ENCODE peak calls at places on chromosomes 1 and 21, in five cellular contexts. O is GM12865; P is OCI-LY7; Y is CD4-positive, CD25-positive, alpha-beta regulatory T cell; M is body of pancreas. V is an unnamed sample.

GRCh38 chr1:66266350-66266749 is 267.6 kb upstream of the SGIP1 start:
- DNase-seq in O (no peak), P (no peak), Y (no peak), M (no peak), V (no peak)

GRCh38 chr1:206555473-206555935 is 48.2 kb downstream of the RASSF5 start:
- DNase-seq in O (peak; percentile 64), P (peak; percentile 35), Y (peak; percentile 51), M (no peak), V (no peak)

GRCh38 chr1:239123243-239123642 is 263.1 kb upstream of the CHRM3 start:
- DNase-seq in O (no peak), P (no peak), Y (no peak), M (no peak), V (no peak)

GRCh38 chr1:156852414-156852874 is 6.5 kb downstream of the INSRR start:
- DNase-seq in O (no peak), P (no peak), Y (no peak), M (peak; percentile 96), V (no peak)

GRCh38 chr1:227766653-227767277 is 31.5 kb downstream of the SNAP47 start:
- DNase-seq in O (no peak), P (no peak), Y (no peak), M (no peak), V (no peak)

GRCh38 chr1:48214820-48215219 is 7.7 kb upstream of the SLC5A9 start:
- DNase-seq in O (no peak), P (no peak), Y (no peak), M (no peak), V (no peak)

GRCh38 chr21:14889080-14889805 is 175.6 kb downstream of the NRIP1 start:
- DNase-seq in O (no peak), P (no peak), Y (no peak), M (peak; percentile 30), V (no peak)

GRCh38 chr1:148379697-148380096 is 103.4 kb downstream of the PPIAL4G start:
- DNase-seq in O (no peak), P (no peak), Y (no peak), M (no peak), V (no peak)

GRCh38 chr1:51898090-51898734 is 19.7 kb upstream of the NRDC start:
- DNase-seq in O (no peak), P (no peak), Y (no peak), M (no peak), V (no peak)

GRCh38 chr1:154193821-154194220 is 1.9 kb upstream of the TPM3 start:
- DNase-seq in O (no peak), P (no peak), Y (no peak), M (peak; percentile 88), V (no peak)

GRCh38 chr1:222792744-222793143 is 22.1 kb upstream of the DISP1 start:
- DNase-seq in O (no peak), P (peak; percentile 20), Y (peak; percentile 45), M (no peak), V (peak; percentile 26)

GRCh38 chr1:160082926-160083325 is 1.6 kb downstream of the KCNJ9 start:
- DNase-seq in O (no peak), P (no peak), Y (no peak), M (no peak), V (no peak)

GRCh38 chr1:154778280-154778679 is 91.8 kb downstream of the KCNN3 start:
- DNase-seq in O (no peak), P (no peak), Y (no peak), M (no peak), V (no peak)

GRCh38 chr1:47569681-47570470 is 132.0 kb downstream of the FOXD2 start:
- DNase-seq in O (no peak), P (no peak), Y (no peak), M (peak; percentile 72), V (no peak)

GRCh38 chr1:154955718-154956513 is at the start of gene PBXIP1:
- DNase-seq in O (peak; percentile 91), P (peak; percentile 92), Y (peak; percentile 95), M (peak; percentile 89), V (peak; percentile 94)

GRCh38 chr1:113242481-113242880 is 147.8 kb upstream of the MAGI3 start:
- DNase-seq in O (no peak), P (no peak), Y (no peak), M (no peak), V (no peak)

GRCh38 chr1:11918779-11919519 is 7.3 kb downstream of the KIAA2013 start:
- DNase-seq in O (no peak), P (no peak), Y (no peak), M (peak; percentile 43), V (no peak)

GRCh38 chr1:88779880-88780279 is 95.8 kb downstream of the PKN2 start:
- DNase-seq in O (no peak), P (no peak), Y (no peak), M (no peak), V (no peak)

GRCh38 chr1:27297903-27298302 is 24.1 kb upstream of the TMEM222 start:
- DNase-seq in O (no peak), P (no peak), Y (no peak), M (no peak), V (no peak)

GRCh38 chr1:184691719-184692324 is 62.8 kb downstream of the EDEM3 start:
- DNase-seq in O (peak; percentile 23), P (peak; percentile 24), Y (peak; percentile 18), M (peak; percentile 15), V (peak; percentile 9)

GRCh38 chr1:244730153-244730933 is 77.4 kb downstream of the DESI2 start:
- DNase-seq in O (peak; percentile 45), P (peak; percentile 27), Y (peak; percentile 55), M (peak; percentile 31), V (no peak)

DNA sequence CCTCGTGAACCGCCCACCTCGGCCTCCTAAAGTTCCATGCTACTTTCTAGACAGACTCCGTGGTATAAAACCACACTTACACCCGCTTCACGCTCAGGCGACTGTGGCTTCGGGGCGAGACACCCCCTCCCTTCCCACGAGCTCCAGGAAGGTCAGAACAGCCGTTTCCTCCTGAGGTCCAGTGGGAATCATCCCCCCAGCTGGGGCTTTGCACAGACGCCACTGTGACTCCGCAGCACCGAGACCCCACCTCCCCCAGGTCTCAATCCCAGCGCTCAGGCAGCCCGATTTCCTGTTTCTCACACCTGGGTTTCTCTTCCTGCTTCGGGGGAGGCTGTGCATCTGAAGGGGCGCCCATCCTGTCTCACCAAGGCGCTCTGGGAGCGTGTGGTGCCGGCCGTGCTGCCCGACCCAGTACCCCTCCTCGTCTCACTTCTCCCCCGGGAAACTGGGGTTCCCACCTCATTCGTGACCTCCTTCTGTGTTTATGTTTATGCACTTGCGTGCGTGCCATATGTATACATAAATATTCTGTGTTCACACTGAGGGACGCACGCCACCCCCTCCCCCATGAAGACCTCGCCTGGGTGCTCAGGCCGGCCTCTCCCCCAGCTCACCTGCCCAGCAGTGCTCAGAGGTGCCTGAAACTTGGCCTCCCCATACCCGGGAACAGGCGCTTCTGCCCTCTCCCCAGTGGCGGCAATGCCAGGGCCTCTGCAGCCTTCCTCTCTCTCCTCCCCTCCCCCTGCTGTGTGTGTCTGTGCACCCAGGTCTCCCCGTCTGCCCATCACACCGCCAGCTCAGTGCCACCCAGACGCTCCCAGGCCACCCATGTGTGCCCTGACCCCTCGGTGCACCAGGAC is 14.6 kb downstream of the SLC35E2B start:
- DNase-seq in O (peak; percentile 95), P (peak; percentile 90), Y (peak; percentile 71), M (no peak), V (peak; percentile 76)
- H3K4me3 ChIP-seq in O (peak overlapping the region; percentile 41), P (peak overlapping the region; percentile 73), Y (peak overlapping the region; percentile 72), M (no peak overlapping the region), V (peak overlapping the region; percentile 58)

GRCh38 chr1:40044065-40044575 is 3.6 kb downstream of the CAP1 start:
- DNase-seq in O (no peak), P (peak; percentile 22), Y (no peak), M (no peak), V (no peak)
- H3K4me3 ChIP-seq in O (no peak overlapping the region), P (peak overlapping the region; percentile 12), Y (peak overlapping the region; percentile 97), M (no peak overlapping the region), V (no peak overlapping the region)

DNA sequence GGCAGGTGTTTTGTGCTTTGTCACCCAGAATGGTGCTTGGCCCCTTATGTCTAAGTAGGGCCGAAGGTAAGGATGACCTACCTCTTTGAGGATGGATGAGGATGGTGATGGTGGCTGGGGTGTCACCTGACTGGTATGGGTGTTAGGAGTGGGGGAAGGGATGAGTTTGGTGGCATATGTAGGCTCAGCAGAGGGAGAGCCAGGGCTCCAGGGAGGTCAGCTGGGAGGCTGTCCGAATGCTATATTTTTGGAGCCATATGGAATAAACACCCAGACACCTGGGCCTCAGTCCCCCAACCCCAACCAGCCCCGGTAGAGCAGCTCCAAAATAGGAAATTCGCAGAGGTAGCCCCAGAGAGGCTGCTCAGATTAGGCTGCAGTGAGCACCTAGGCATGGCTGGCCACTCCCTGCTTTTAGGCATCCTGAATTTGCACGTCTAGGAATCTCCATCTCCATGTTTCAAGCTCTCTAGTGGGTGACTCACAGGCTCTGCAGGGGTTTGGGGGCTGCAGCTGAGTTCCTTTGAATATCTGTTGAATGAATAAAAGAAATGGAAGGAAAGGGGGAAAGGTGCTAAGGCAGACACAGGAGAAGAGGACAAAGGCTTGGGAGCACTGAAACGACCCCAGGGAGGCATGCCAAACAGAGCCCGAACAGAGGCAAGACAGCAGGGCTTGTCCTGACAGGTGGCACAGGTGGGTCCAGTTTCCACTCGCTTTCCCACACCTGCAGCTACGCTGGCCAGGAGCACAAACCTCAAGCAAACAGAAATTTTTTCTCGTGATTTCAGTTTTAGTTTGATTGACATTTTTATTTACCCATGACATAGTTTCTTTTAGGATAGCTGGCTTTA is 135.3 kb upstream of the EDN2 start:
- DNase-seq in O (no peak), P (no peak), Y (no peak), M (no peak), V (no peak)
- H3K4me3 ChIP-seq in O (no peak overlapping the region), P (no peak overlapping the region), Y (no peak overlapping the region), M (no peak overlapping the region), V (no peak overlapping the region)

DNA sequence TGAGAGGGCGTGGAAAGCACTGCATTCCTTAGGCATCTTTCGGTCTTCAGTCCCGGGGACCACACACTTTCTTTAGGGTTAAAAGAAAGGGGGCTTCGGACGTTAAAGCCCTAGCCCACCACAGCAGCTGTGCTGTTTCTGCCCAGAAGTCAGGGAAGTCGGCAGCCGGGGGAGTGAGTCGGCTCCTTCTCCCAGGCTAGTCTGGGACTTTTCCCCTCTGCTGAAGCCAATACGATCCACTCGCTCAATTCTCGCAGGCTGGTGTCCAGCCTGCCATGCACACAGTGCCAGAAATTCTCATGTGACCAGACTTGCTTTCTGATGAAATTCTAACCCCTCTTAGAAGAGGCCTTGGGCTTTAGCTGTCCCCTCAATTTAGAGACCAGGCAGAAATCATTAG is 67.7 kb downstream of the BCAR3 start:
- DNase-seq in O (no peak), P (no peak), Y (no peak), M (peak; percentile 63), V (no peak)
- H3K4me3 ChIP-seq in O (no peak overlapping the region), P (no peak overlapping the region), Y (no peak overlapping the region), M (no peak overlapping the region), V (no peak overlapping the region)

GRCh38 chr1:15692121-15692682 is 8.1 kb downstream of the PLEKHM2 start:
- DNase-seq in O (no peak), P (no peak), Y (no peak), M (no peak), V (no peak)
- H3K4me3 ChIP-seq in O (no peak overlapping the region), P (no peak overlapping the region), Y (no peak overlapping the region), M (no peak overlapping the region), V (no peak overlapping the region)

V was measured in Jurkat, Clone E6-1.